ENCODE peak calls at places on chromosomes 5 and 9, in ten cellular contexts. One of them, this sample, is unnamed.

GRCh38 chr5:15326471-15326870 is 173.5 kb upstream of the FBXL7 start:
- DNase-seq in glutamatergic neuron: no peak
- DNase-seq in activated T-helper 1 cell treated with anti-CD3 and anti-CD28 coated beads, Interleukin-12 subunit alpha, Interleukin-12 subunit beta, Interleukin-2, Interleukin-4 antibody, amounts not matched to agents 30 ng/mL and 10 ng/mL and 1 ng/mL, durations not matched to agents 14 hours and 24 hours and 36 hours: no peak
- DNase-seq in neural crest cell: no peak
- DNase-seq in GM20000: no peak
- DNase-seq in kidney tubule cell: peak
- DNase-seq in HuH-7: no peak
- DNase-seq in GM13977: no peak
- DNase-seq in OCI-LY7: no peak
- DNase-seq in HT-29: no peak
- DNase-seq in this sample: no peak

GRCh38 chr9:33458444-33458843 is 11.1 kb upstream of the AQP3 start:
- DNase-seq in neural crest cell: no peak
- DNase-seq in glutamatergic neuron: no peak
- DNase-seq in GM20000: peak
- DNase-seq in activated T-helper 1 cell treated with anti-CD3 and anti-CD28 coated beads, Interleukin-12 subunit alpha, Interleukin-12 subunit beta, Interleukin-2, Interleukin-4 antibody, amounts not matched to agents 30 ng/mL and 10 ng/mL and 1 ng/mL, durations not matched to agents 14 hours and 24 hours and 36 hours: no peak
- DNase-seq in HuH-7: no peak
- DNase-seq in GM13977: peak
- DNase-seq in HT-29: peak
- DNase-seq in kidney tubule cell: peak
- DNase-seq in OCI-LY7: peak
- DNase-seq in this sample: no peak

GRCh38 chr9:107215381-107215780 is 67.7 kb upstream of the RAD23B start:
- DNase-seq in activated T-helper 1 cell treated with anti-CD3 and anti-CD28 coated beads, Interleukin-12 subunit alpha, Interleukin-12 subunit beta, Interleukin-2, Interleukin-4 antibody, amounts not matched to agents 30 ng/mL and 10 ng/mL and 1 ng/mL, durations not matched to agents 14 hours and 24 hours and 36 hours: no peak
- DNase-seq in GM20000: peak
- DNase-seq in neural crest cell: no peak
- DNase-seq in glutamatergic neuron: no peak
- DNase-seq in HuH-7: no peak
- DNase-seq in GM13977: no peak
- DNase-seq in HT-29: no peak
- DNase-seq in OCI-LY7: no peak
- DNase-seq in kidney tubule cell: peak
- DNase-seq in this sample: no peak

GRCh38 chr9:98778251-98778650 is 18.1 kb downstream of the ANKS6 start:
- DNase-seq in GM13977: no peak
- DNase-seq in neural crest cell: no peak
- DNase-seq in OCI-LY7: no peak
- DNase-seq in HT-29: no peak
- DNase-seq in kidney tubule cell: no peak
- DNase-seq in HuH-7: no peak
- DNase-seq in GM20000: no peak
- DNase-seq in glutamatergic neuron: no peak
- DNase-seq in activated T-helper 1 cell treated with anti-CD3 and anti-CD28 coated beads, Interleukin-12 subunit alpha, Interleukin-12 subunit beta, Interleukin-2, Interleukin-4 antibody, amounts not matched to agents 30 ng/mL and 10 ng/mL and 1 ng/mL, durations not matched to agents 14 hours and 24 hours and 36 hours: no peak
- DNase-seq in this sample: no peak

GRCh38 chr9:109179801-109180523 is 12.9 kb upstream of the FRRS1L start:
- DNase-seq in HT-29: no peak
- DNase-seq in GM20000: no peak
- DNase-seq in OCI-LY7: no peak
- DNase-seq in GM13977: no peak
- DNase-seq in glutamatergic neuron: no peak
- DNase-seq in neural crest cell: no peak
- DNase-seq in activated T-helper 1 cell treated with anti-CD3 and anti-CD28 coated beads, Interleukin-12 subunit alpha, Interleukin-12 subunit beta, Interleukin-2, Interleukin-4 antibody, amounts not matched to agents 30 ng/mL and 10 ng/mL and 1 ng/mL, durations not matched to agents 14 hours and 24 hours and 36 hours: no peak
- DNase-seq in kidney tubule cell: no peak
- DNase-seq in HuH-7: no peak
- DNase-seq in this sample: no peak

GRCh38 chr9:93896496-93897033 is 58.6 kb downstream of the BARX1 start:
- DNase-seq in neural crest cell: no peak
- DNase-seq in kidney tubule cell: no peak
- DNase-seq in GM20000: no peak
- DNase-seq in HuH-7: no peak
- DNase-seq in glutamatergic neuron: no peak
- DNase-seq in OCI-LY7: no peak
- DNase-seq in GM13977: peak
- DNase-seq in HT-29: no peak
- DNase-seq in activated T-helper 1 cell treated with anti-CD3 and anti-CD28 coated beads, Interleukin-12 subunit alpha, Interleukin-12 subunit beta, Interleukin-2, Interleukin-4 antibody, amounts not matched to agents 30 ng/mL and 10 ng/mL and 1 ng/mL, durations not matched to agents 14 hours and 24 hours and 36 hours: no peak
- DNase-seq in this sample: no peak

GRCh38 chr5:4647056-4647455 is 493.1 kb upstream of the ADAMTS16 start:
- DNase-seq in HuH-7: no peak
- DNase-seq in glutamatergic neuron: no peak
- DNase-seq in GM20000: no peak
- DNase-seq in kidney tubule cell: peak
- DNase-seq in OCI-LY7: no peak
- DNase-seq in HT-29: no peak
- DNase-seq in GM13977: no peak
- DNase-seq in activated T-helper 1 cell treated with anti-CD3 and anti-CD28 coated beads, Interleukin-12 subunit alpha, Interleukin-12 subunit beta, Interleukin-2, Interleukin-4 antibody, amounts not matched to agents 30 ng/mL and 10 ng/mL and 1 ng/mL, durations not matched to agents 14 hours and 24 hours and 36 hours: no peak
- DNase-seq in neural crest cell: no peak
- DNase-seq in this sample: no peak

GRCh38 chr9:123302348-123303214 is 34.2 kb upstream of the STRBP start:
- DNase-seq in neural crest cell: no peak
- DNase-seq in activated T-helper 1 cell treated with anti-CD3 and anti-CD28 coated beads, Interleukin-12 subunit alpha, Interleukin-12 subunit beta, Interleukin-2, Interleukin-4 antibody, amounts not matched to agents 30 ng/mL and 10 ng/mL and 1 ng/mL, durations not matched to agents 14 hours and 24 hours and 36 hours: peak
- DNase-seq in HT-29: no peak
- DNase-seq in kidney tubule cell: no peak
- DNase-seq in OCI-LY7: no peak
- DNase-seq in GM20000: no peak
- DNase-seq in glutamatergic neuron: no peak
- DNase-seq in GM13977: no peak
- DNase-seq in HuH-7: no peak
- DNase-seq in this sample: no peak

GRCh38 chr9:135821116-135821515 is 86.2 kb downstream of the CAMSAP1 start:
- DNase-seq in kidney tubule cell: no peak
- DNase-seq in activated T-helper 1 cell treated with anti-CD3 and anti-CD28 coated beads, Interleukin-12 subunit alpha, Interleukin-12 subunit beta, Interleukin-2, Interleukin-4 antibody, amounts not matched to agents 30 ng/mL and 10 ng/mL and 1 ng/mL, durations not matched to agents 14 hours and 24 hours and 36 hours: no peak
- DNase-seq in HuH-7: no peak
- DNase-seq in HT-29: no peak
- DNase-seq in OCI-LY7: no peak
- DNase-seq in glutamatergic neuron: no peak
- DNase-seq in GM13977: no peak
- DNase-seq in GM20000: no peak
- DNase-seq in neural crest cell: no peak
- DNase-seq in this sample: no peak

GRCh38 chr5:168377525-168377924 is 86.1 kb downstream of the WWC1 start:
- DNase-seq in GM20000: no peak
- DNase-seq in neural crest cell: no peak
- DNase-seq in activated T-helper 1 cell treated with anti-CD3 and anti-CD28 coated beads, Interleukin-12 subunit alpha, Interleukin-12 subunit beta, Interleukin-2, Interleukin-4 antibody, amounts not matched to agents 30 ng/mL and 10 ng/mL and 1 ng/mL, durations not matched to agents 14 hours and 24 hours and 36 hours: no peak
- DNase-seq in HT-29: no peak
- DNase-seq in HuH-7: no peak
- DNase-seq in kidney tubule cell: no peak
- DNase-seq in GM13977: no peak
- DNase-seq in glutamatergic neuron: no peak
- DNase-seq in OCI-LY7: no peak
- DNase-seq in this sample: no peak

GRCh38 chr9:74555015-74555414 is 57.9 kb downstream of the RORB start:
- DNase-seq in GM13977: no peak
- DNase-seq in kidney tubule cell: no peak
- DNase-seq in activated T-helper 1 cell treated with anti-CD3 and anti-CD28 coated beads, Interleukin-12 subunit alpha, Interleukin-12 subunit beta, Interleukin-2, Interleukin-4 antibody, amounts not matched to agents 30 ng/mL and 10 ng/mL and 1 ng/mL, durations not matched to agents 14 hours and 24 hours and 36 hours: no peak
- DNase-seq in neural crest cell: no peak
- DNase-seq in HT-29: no peak
- DNase-seq in glutamatergic neuron: no peak
- DNase-seq in GM20000: no peak
- DNase-seq in HuH-7: no peak
- DNase-seq in OCI-LY7: no peak
- DNase-seq in this sample: peak

GRCh38 chr5:37696190-37697021 is 143.4 kb downstream of the GDNF start:
- DNase-seq in HT-29: peak
- DNase-seq in HuH-7: peak
- DNase-seq in glutamatergic neuron: no peak
- DNase-seq in GM20000: no peak
- DNase-seq in neural crest cell: no peak
- DNase-seq in activated T-helper 1 cell treated with anti-CD3 and anti-CD28 coated beads, Interleukin-12 subunit alpha, Interleukin-12 subunit beta, Interleukin-2, Interleukin-4 antibody, amounts not matched to agents 30 ng/mL and 10 ng/mL and 1 ng/mL, durations not matched to agents 14 hours and 24 hours and 36 hours: no peak
- DNase-seq in GM13977: no peak
- DNase-seq in OCI-LY7: no peak
- DNase-seq in kidney tubule cell: peak
- DNase-seq in this sample: no peak

GRCh38 chr5:157541452-157542118 is 34.0 kb downstream of the ADAM19 start:
- DNase-seq in OCI-LY7: peak
- DNase-seq in GM13977: no peak
- DNase-seq in kidney tubule cell: no peak
- DNase-seq in activated T-helper 1 cell treated with anti-CD3 and anti-CD28 coated beads, Interleukin-12 subunit alpha, Interleukin-12 subunit beta, Interleukin-2, Interleukin-4 antibody, amounts not matched to agents 30 ng/mL and 10 ng/mL and 1 ng/mL, durations not matched to agents 14 hours and 24 hours and 36 hours: peak
- DNase-seq in glutamatergic neuron: no peak
- DNase-seq in HT-29: no peak
- DNase-seq in neural crest cell: no peak
- DNase-seq in HuH-7: no peak
- DNase-seq in GM20000: no peak
- DNase-seq in this sample: no peak

GRCh38 chr5:159449925-159450324 is 119.6 kb upstream of the IL12B start:
- DNase-seq in kidney tubule cell: peak
- DNase-seq in GM13977: no peak
- DNase-seq in glutamatergic neuron: no peak
- DNase-seq in GM20000: no peak
- DNase-seq in HT-29: no peak
- DNase-seq in activated T-helper 1 cell treated with anti-CD3 and anti-CD28 coated beads, Interleukin-12 subunit alpha, Interleukin-12 subunit beta, Interleukin-2, Interleukin-4 antibody, amounts not matched to agents 30 ng/mL and 10 ng/mL and 1 ng/mL, durations not matched to agents 14 hours and 24 hours and 36 hours: no peak
- DNase-seq in OCI-LY7: no peak
- DNase-seq in neural crest cell: no peak
- DNase-seq in HuH-7: no peak
- DNase-seq in this sample: no peak

GRCh38 chr9:115212832-115213231 is 94.9 kb upstream of the TNC start:
- DNase-seq in activated T-helper 1 cell treated with anti-CD3 and anti-CD28 coated beads, Interleukin-12 subunit alpha, Interleukin-12 subunit beta, Interleukin-2, Interleukin-4 antibody, amounts not matched to agents 30 ng/mL and 10 ng/mL and 1 ng/mL, durations not matched to agents 14 hours and 24 hours and 36 hours: no peak
- DNase-seq in GM13977: peak
- DNase-seq in neural crest cell: no peak
- DNase-seq in glutamatergic neuron: no peak
- DNase-seq in kidney tubule cell: no peak
- DNase-seq in OCI-LY7: peak
- DNase-seq in GM20000: no peak
- DNase-seq in HuH-7: no peak
- DNase-seq in HT-29: no peak
- DNase-seq in this sample: no peak

GRCh38 chr5:122694884-122695283 is 80.0 kb upstream of the SNX2 start:
- DNase-seq in kidney tubule cell: no peak
- DNase-seq in GM20000: no peak
- DNase-seq in HT-29: no peak
- DNase-seq in GM13977: no peak
- DNase-seq in neural crest cell: no peak
- DNase-seq in OCI-LY7: no peak
- DNase-seq in glutamatergic neuron: no peak
- DNase-seq in HuH-7: no peak
- DNase-seq in activated T-helper 1 cell treated with anti-CD3 and anti-CD28 coated beads, Interleukin-12 subunit alpha, Interleukin-12 subunit beta, Interleukin-2, Interleukin-4 antibody, amounts not matched to agents 30 ng/mL and 10 ng/mL and 1 ng/mL, durations not matched to agents 14 hours and 24 hours and 36 hours: no peak
- DNase-seq in this sample: no peak

GRCh38 chr5:172866802-172867748 is 33.0 kb downstream of the ERGIC1 start:
- DNase-seq in HuH-7: no peak
- DNase-seq in GM20000: no peak
- DNase-seq in glutamatergic neuron: no peak
- DNase-seq in GM13977: no peak
- DNase-seq in OCI-LY7: no peak
- DNase-seq in kidney tubule cell: no peak
- DNase-seq in HT-29: no peak
- DNase-seq in activated T-helper 1 cell treated with anti-CD3 and anti-CD28 coated beads, Interleukin-12 subunit alpha, Interleukin-12 subunit beta, Interleukin-2, Interleukin-4 antibody, amounts not matched to agents 30 ng/mL and 10 ng/mL and 1 ng/mL, durations not matched to agents 14 hours and 24 hours and 36 hours: no peak
- DNase-seq in neural crest cell: no peak
- DNase-seq in this sample: no peak

GRCh38 chr9:16996901-16997491 is 126.5 kb upstream of the BNC2 start:
- DNase-seq in HT-29: no peak
- DNase-seq in HuH-7: no peak
- DNase-seq in GM13977: no peak
- DNase-seq in activated T-helper 1 cell treated with anti-CD3 and anti-CD28 coated beads, Interleukin-12 subunit alpha, Interleukin-12 subunit beta, Interleukin-2, Interleukin-4 antibody, amounts not matched to agents 30 ng/mL and 10 ng/mL and 1 ng/mL, durations not matched to agents 14 hours and 24 hours and 36 hours: no peak
- DNase-seq in GM20000: no peak
- DNase-seq in neural crest cell: no peak
- DNase-seq in glutamatergic neuron: no peak
- DNase-seq in kidney tubule cell: no peak
- DNase-seq in OCI-LY7: no peak
- DNase-seq in this sample: no peak

GRCh38 chr5:19270153-19270552 is 717.8 kb downstream of the CDH18 start:
- DNase-seq in GM13977: no peak
- DNase-seq in HuH-7: no peak
- DNase-seq in activated T-helper 1 cell treated with anti-CD3 and anti-CD28 coated beads, Interleukin-12 subunit alpha, Interleukin-12 subunit beta, Interleukin-2, Interleukin-4 antibody, amounts not matched to agents 30 ng/mL and 10 ng/mL and 1 ng/mL, durations not matched to agents 14 hours and 24 hours and 36 hours: no peak
- DNase-seq in neural crest cell: no peak
- DNase-seq in OCI-LY7: peak
- DNase-seq in GM20000: no peak
- DNase-seq in HT-29: no peak
- DNase-seq in glutamatergic neuron: peak
- DNase-seq in kidney tubule cell: no peak
- DNase-seq in this sample: no peak

GRCh38 chr5:4802044-4802443 is 338.1 kb upstream of the ADAMTS16 start:
- DNase-seq in GM13977: no peak
- DNase-seq in kidney tubule cell: peak
- DNase-seq in HT-29: no peak
- DNase-seq in GM20000: no peak
- DNase-seq in neural crest cell: no peak
- DNase-seq in HuH-7: no peak
- DNase-seq in OCI-LY7: no peak
- DNase-seq in activated T-helper 1 cell treated with anti-CD3 and anti-CD28 coated beads, Interleukin-12 subunit alpha, Interleukin-12 subunit beta, Interleukin-2, Interleukin-4 antibody, amounts not matched to agents 30 ng/mL and 10 ng/mL and 1 ng/mL, durations not matched to agents 14 hours and 24 hours and 36 hours: no peak
- DNase-seq in glutamatergic neuron: no peak
- DNase-seq in this sample: no peak

This sample was measured in HEK293T.